ENCODE peak calls at places on chromosomes 12 and 14, in eight cellular contexts. T is EH; U is sciatic nerve; K is AG20443; R is CD8-positive, alpha-beta T cell; X is brain microvascular endothelial cell; Z is IMR-90; S is SW 1271. B is an unnamed sample.

GRCh38 chr14:105299654-105300541 is 903 bp downstream of the BRF1 start:
- DNase-seq in T (peak), U (peak), K (peak), R (no peak), X (no peak), Z (no peak), S (no peak), B (no peak)

GRCh38 chr12:57033428-57033827 is 16.5 kb downstream of the MYO1A start:
- DNase-seq in T (no peak), U (no peak), K (no peak), R (no peak), X (no peak), Z (no peak), S (no peak), B (no peak)

GRCh38 chr14:93056166-93056839 is 59.4 kb downstream of the ITPK1 start:
- DNase-seq in T (no peak), U (no peak), K (no peak), R (no peak), X (no peak), Z (no peak), S (no peak), B (no peak)

GRCh38 chr12:102427542-102427923 is 52.8 kb downstream of the IGF1 start:
- DNase-seq in T (no peak), U (no peak), K (peak), R (no peak), X (no peak), Z (no peak), S (no peak), B (no peak)

GRCh38 chr12:121793501-121793835 is at the start of gene RHOF:
- DNase-seq in T (peak), U (no peak), K (peak), R (no peak), X (no peak), Z (no peak), S (no peak), B (no peak)

GRCh38 chr14:95442633-95443021 is 73.8 kb downstream of the SYNE3 start:
- DNase-seq in T (peak), U (peak), K (peak), R (peak), X (peak), Z (peak), S (peak), B (peak)

GRCh38 chr14:105328070-105328677 is 13.6 kb downstream of the PACS2 start:
- DNase-seq in T (no peak), U (no peak), K (no peak), R (no peak), X (no peak), Z (no peak), S (no peak), B (no peak)

GRCh38 chr14:99395904-99396530 is 84.6 kb downstream of the SETD3 start:
- DNase-seq in T (peak), U (no peak), K (no peak), R (peak), X (peak), Z (peak), S (no peak), B (peak)

GRCh38 chr14:53409974-53410373 is 256.9 kb upstream of the DDHD1 start:
- DNase-seq in T (peak), U (no peak), K (peak), R (no peak), X (peak), Z (peak), S (no peak), B (peak)

GRCh38 chr14:49904270-49904669 is 11.4 kb downstream of the ARF6 start:
- DNase-seq in T (no peak), U (no peak), K (no peak), R (no peak), X (no peak), Z (no peak), S (no peak), B (no peak)

GRCh38 chr12:12432373-12432772 is 75.5 kb downstream of the BORCS5 start:
- DNase-seq in T (peak), U (no peak), K (no peak), R (no peak), X (peak), Z (peak), S (no peak), B (peak)

GRCh38 chr14:100375273-100375962 is 52.3 kb downstream of the SLC25A47 start:
- DNase-seq in T (peak), U (peak), K (peak), R (no peak), X (peak), Z (peak), S (no peak), B (peak)

GRCh38 chr14:64507376-64508156 is 3.0 kb downstream of the ZBTB1 start:
- DNase-seq in T (no peak), U (no peak), K (no peak), R (no peak), X (no peak), Z (peak), S (no peak), B (peak)

GRCh38 chr12:122080149-122081107 is 1.9 kb downstream of the MLXIP start:
- DNase-seq in T (peak), U (no peak), K (peak), R (no peak), X (peak), Z (peak), S (no peak), B (peak)

GRCh38 chr14:95504135-95505029 is 12.1 kb downstream of the SYNE3 start:
- DNase-seq in T (peak), U (no peak), K (peak), R (no peak), X (peak), Z (peak), S (no peak), B (peak)

GRCh38 chr14:76720382-76720813 is 40.9 kb upstream of the VASH1 start:
- DNase-seq in T (peak), U (no peak), K (peak), R (no peak), X (no peak), Z (peak), S (no peak), B (peak)

GRCh38 chr14:85195872-85196477 is 334.0 kb upstream of the FLRT2 start:
- DNase-seq in T (peak), U (no peak), K (peak), R (no peak), X (peak), Z (peak), S (no peak), B (peak)

GRCh38 chr12:56916296-56916995 is 17.8 kb downstream of the SDR9C7 start:
- DNase-seq in T (no peak), U (no peak), K (no peak), R (no peak), X (no peak), Z (no peak), S (no peak), B (no peak)

GRCh38 chr14:76181546-76181945 is 29.8 kb downstream of the GPATCH2L start:
- DNase-seq in T (peak), U (no peak), K (peak), R (no peak), X (no peak), Z (no peak), S (no peak), B (peak)

GRCh38 chr12:94109154-94109553 is 39.2 kb upstream of the PLXNC1 start:
- DNase-seq in T (peak), U (no peak), K (peak), R (no peak), X (peak), Z (peak), S (no peak), B (peak)

GRCh38 chr12:63940295-63940997 is 95.9 kb downstream of the SRGAP1 start:
- DNase-seq in T (no peak), U (no peak), K (no peak), R (no peak), X (no peak), Z (no peak), S (no peak), B (no peak)

GRCh38 chr12:124408822-124409517 is 114.1 kb downstream of the RFLNA start:
- DNase-seq in T (no peak), U (no peak), K (no peak), R (no peak), X (no peak), Z (no peak), S (no peak), B (no peak)